ENCODE peak calls at places on chromosomes 6 and 20, in six cellular contexts. R, B, W, G, F and D are unnamed samples.

GRCh38 chr6:125546827-125547226 is 202.6 kb upstream of the HEY2 start:
- DNase-seq in R (no peak), W (no peak), B (no peak), G (peak), F (peak), D (no peak)

GRCh38 chr6:50922579-50923525 is 104.2 kb downstream of the TFAP2B start:
- DNase-seq in B (no peak), G (no peak), R (no peak), W (no peak), F (no peak), D (no peak)

GRCh38 chr20:35742741-35743523 is 872 bp upstream of the RBM39 start:
- DNase-seq in B (no peak), W (peak), R (no peak), F (no peak), G (peak), D (no peak)

GRCh38 chr20:18727032-18727508 is 86.5 kb upstream of the SCP2D1 start:
- DNase-seq in R (no peak), G (peak), F (no peak), W (no peak), B (no peak), D (no peak)

GRCh38 chr6:169244684-169245383 is 8.8 kb downstream of the THBS2 start:
- DNase-seq in F (no peak), B (no peak), G (no peak), W (no peak), R (no peak), D (no peak)

GRCh38 chr20:58595167-58595566 is 55.9 kb upstream of the STX16 start:
- DNase-seq in B (no peak), R (no peak), W (no peak), F (no peak), G (no peak), D (no peak)

GRCh38 chr6:39452306-39452705 is 129.8 kb upstream of the KCNK16 start:
- DNase-seq in B (no peak), R (no peak), G (no peak), F (peak), W (no peak), D (no peak)

GRCh38 chr6:45438849-45439406 is 61.2 kb upstream of the SUPT3H start:
- DNase-seq in R (no peak), F (peak), W (no peak), G (no peak), B (no peak), D (no peak)

GRCh38 chr6:33273924-33274902 is 2.3 kb downstream of the RPS18 start:
- DNase-seq in G (peak), B (no peak), W (no peak), F (no peak), R (no peak), D (no peak)

GRCh38 chr6:118012944-118013343 is 105.9 kb downstream of the SLC35F1 start:
- DNase-seq in W (no peak), R (no peak), B (no peak), G (no peak), F (no peak), D (no peak)